ENCODE peak calls at places on chromosomes 12 and 14, in five cellular contexts. V is HepG2, K is adrenal gland, L is K562, H is ovary. J is an unnamed sample.

GRCh38 chr14:28813810-28814209 is 47.2 kb downstream of the FOXG1 start:
- DNase-seq in K (no peak), V (no peak), L (no peak), H (no peak), J (no peak)

GRCh38 chr12:48917857-48918537 is 7.3 kb downstream of the FKBP11 start:
- DNase-seq in L (no peak), V (no peak), H (no peak), K (no peak), J (peak; percentile 69)

GRCh38 chr12:71804505-71804904 is 35.1 kb upstream of the TBC1D15 start:
- DNase-seq in V (no peak), L (peak; percentile 10), H (no peak), K (no peak), J (no peak)

GRCh38 chr14:23435540-23436326 is at the start of gene MYH7:
- DNase-seq in V (peak; percentile 94), H (no peak), K (no peak), L (no peak), J (no peak)

GRCh38 chr12:26791328-26791791 is 41.6 kb downstream of the ITPR2 start:
- DNase-seq in K (no peak), H (no peak), L (no peak), V (no peak), J (peak; percentile 77)

GRCh38 chr14:75525969-75526368 is 3.7 kb downstream of the BATF start:
- DNase-seq in V (no peak), L (no peak), H (no peak), K (no peak), J (no peak)

GRCh38 chr14:74089251-74090020 is 4.7 kb downstream of the LIN52 start:
- DNase-seq in V (no peak), K (no peak), H (no peak), L (no peak), J (peak; percentile 4)

GRCh38 chr12:127145929-127146789 is 1120.8 kb upstream of the TMEM132C start:
- DNase-seq in K (peak; percentile 66), L (peak; percentile 93), H (peak; percentile 90), V (no peak), J (no peak)

GRCh38 chr14:63938198-63939005 is 85.6 kb downstream of the SYNE2 start:
- DNase-seq in L (no peak), H (no peak), K (peak; percentile 49), V (no peak), J (no peak)

GRCh38 chr12:123035841-123036240 is 55.4 kb downstream of the ARL6IP4 start:
- DNase-seq in V (no peak), L (peak; percentile 44), K (peak; percentile 56), H (no peak), J (no peak)

GRCh38 chr14:77037338-77037782 is 8.9 kb upstream of the IRF2BPL start:
- DNase-seq in K (no peak), L (no peak), H (no peak), V (no peak), J (no peak)

GRCh38 chr12:124167141-124167540 is 127.8 kb upstream of the RFLNA start:
- DNase-seq in V (no peak), H (no peak), K (no peak), L (no peak), J (no peak)

GRCh38 chr12:131985145-131985875 is 35.6 kb downstream of the EP400 start:
- DNase-seq in H (no peak), V (no peak), L (no peak), K (no peak), J (peak; percentile 93)

GRCh38 chr12:131986361-131986760 is 36.6 kb downstream of the EP400 start:
- DNase-seq in V (no peak), K (no peak), H (no peak), L (no peak), J (no peak)

GRCh38 chr12:131987552-131987951 is 37.8 kb downstream of the EP400 start:
- DNase-seq in V (no peak), K (no peak), H (no peak), L (no peak), J (no peak)

GRCh38 chr12:131988054-131988796 is 38.5 kb downstream of the EP400 start:
- DNase-seq in H (peak; percentile 50), K (no peak), L (no peak), V (no peak), J (no peak)

DNA sequence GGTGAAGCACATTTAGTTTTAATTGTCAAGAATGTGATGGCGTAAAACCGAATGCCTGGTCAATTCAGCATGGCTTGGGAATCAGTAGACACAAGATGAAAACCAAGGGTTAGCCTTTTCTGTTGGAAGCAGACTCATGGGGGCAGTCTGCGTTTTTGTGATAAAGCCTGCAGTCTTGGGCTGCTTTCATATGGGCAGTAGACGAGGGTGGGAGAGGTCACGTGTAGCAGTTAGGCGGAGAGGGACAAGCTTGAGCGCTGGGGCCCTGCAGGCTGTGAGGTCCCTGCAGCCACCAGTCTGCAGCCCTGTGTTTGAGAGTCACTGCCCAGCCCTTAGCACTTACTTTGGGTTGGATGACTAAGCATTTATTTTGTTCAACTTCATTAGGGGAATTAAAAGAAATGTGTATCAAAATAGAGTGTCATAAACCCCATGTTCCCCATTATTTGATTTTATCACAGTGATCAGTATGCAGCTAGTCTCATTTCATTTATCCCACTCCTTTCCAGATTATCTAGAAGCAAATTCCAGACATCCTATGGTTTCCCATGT is 37.2 kb downstream of the EP400 start:
- DNase-seq in L (peak; percentile 82), K (no peak), V (no peak), H (no peak), J (peak; percentile 39)
- TF ChIP-seq POLR2A in L (no peak), K (no peak), V (no peak), H (no peak), J (no peak)

GRCh38 chr12:57722716-57723629 is 15.6 kb downstream of the AGAP2 start:
- DNase-seq in H (no peak), V (no peak), L (no peak), K (no peak), J (no peak)

GRCh38 chr12:57725851-57726150 is 12.7 kb downstream of the AGAP2 start:
- DNase-seq in V (no peak), H (no peak), K (no peak), L (no peak), J (no peak)

GRCh38 chr12:57723630-57723962 is 14.9 kb downstream of the AGAP2 start:
- DNase-seq in H (no peak), V (no peak), K (no peak), L (no peak), J (no peak)

GRCh38 chr12:57724936-57725740 is 13.4 kb downstream of the AGAP2 start:
- DNase-seq in H (no peak), K (no peak), V (no peak), L (no peak), J (no peak)

DNA sequence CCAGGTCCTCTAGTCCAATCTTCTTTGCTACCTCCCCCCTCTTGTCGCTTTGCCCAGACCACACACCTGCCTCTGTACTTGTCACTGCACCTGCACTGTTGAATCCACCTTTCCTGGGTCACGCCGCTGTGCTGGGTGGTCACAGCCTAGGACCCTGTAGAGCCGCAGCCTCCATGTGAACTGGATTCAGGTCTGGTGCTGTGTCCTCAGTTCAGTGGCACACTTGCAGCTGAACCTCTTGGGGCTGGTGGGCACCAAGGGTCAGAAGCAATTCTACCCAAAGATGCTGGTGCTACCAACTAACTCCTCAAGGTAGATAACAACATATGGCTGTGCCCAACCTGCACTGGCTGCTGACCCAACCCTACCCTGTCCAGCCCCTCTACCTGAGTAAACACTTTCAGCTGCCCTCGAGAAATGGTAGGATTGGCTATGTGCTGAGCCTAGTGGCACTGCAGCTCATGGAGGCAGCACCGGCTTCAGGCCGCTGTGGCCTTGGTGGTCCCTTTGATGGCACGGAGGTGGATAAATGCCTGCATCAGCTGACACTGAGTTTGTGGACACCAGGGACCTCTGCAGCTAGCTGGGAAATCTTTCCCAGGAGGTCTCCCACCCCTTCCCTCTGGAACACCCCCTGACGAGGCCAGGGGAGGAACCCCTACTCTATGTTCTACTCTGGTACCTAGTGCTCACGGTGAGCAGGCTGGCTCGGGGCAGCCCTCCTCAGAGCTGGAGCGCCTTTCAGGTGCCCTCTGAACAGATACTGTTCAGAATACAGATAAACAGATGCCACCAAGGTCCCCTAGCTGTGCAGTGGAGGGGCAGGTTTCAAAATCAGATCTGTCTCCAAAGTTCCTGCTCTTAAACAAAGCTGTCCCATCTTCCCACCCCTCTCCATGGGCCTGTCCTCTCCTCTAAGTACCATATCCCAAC is 14.3 kb downstream of the AGAP2 start:
- DNase-seq in L (no peak), H (no peak), K (no peak), V (no peak), J (no peak)
- TF ChIP-seq POLR2A in L (no peak), H (no peak), K (no peak), V (no peak), J (no peak)

DNA sequence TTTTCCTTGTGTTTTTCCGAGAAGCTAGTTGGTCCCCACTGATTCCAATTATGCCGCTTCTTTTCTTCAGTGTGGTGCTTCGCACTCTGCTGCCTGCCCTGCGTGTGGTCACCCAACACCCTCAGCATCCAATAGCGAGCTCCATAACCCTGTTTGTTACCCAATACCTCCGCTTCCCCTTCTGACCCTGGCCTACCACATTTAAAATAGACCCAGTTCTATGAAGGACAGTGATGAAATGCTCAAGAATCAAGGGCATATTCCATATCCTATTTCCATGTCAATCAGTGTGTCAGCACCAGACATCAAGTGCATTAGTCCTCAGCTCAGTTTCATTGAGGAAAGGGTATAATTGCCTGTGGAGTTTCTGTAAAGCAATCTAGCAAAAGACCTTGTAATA is 9.5 kb downstream of the NDRG2 start:
- DNase-seq in V (no peak), H (no peak), K (no peak), L (no peak), J (peak; percentile 72)
- TF ChIP-seq POLR2A in V (no peak), H (no peak), K (peak; percentile 22), L (no peak), J (no peak)

GRCh38 chr14:65102441-65103149 is at the start of gene MAX:
- DNase-seq in V (peak; percentile 97), L (peak; percentile 95), H (peak; percentile 97), K (peak; percentile 99), J (peak; percentile 99)
- TF ChIP-seq POLR2A in V (peak; percentile 67), L (peak; percentile 63), H (peak; percentile 43), K (peak; percentile 91), J (peak; percentile 73)

DNA sequence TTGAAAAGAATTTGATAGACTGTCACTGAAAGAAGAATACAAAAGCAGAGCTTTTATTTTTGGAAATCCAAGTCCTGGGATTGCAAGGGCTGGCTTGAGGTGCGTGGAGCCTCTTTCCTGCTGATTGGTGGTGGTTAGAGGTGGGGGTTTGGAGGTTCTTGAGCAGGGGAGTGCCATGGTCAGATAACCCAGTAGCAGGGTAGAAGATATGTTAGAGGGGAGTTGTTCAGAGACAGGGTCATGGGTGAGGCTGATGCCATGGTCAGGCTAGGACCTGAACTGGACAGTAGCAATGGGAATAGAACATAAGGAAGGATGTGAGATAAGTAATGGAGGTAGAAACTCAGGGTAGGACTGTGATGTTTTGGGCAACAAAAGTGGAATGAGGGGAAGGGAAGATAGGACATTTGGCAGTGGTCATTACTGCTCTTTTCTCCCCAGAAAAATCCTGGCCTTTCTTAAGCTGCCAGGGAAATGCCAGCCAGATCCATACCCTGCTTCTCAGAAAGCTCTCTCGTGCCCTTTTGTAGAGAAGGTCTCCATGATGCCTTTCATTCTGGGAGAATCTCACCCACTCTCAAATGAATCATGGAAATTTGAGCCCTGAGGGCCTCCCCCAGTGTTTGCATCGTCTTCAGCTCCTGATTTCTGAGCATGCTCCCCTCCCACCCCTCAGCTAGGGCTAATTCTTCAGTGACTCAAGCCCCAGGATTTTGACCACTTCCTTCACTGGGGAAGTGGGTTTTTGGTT is 9.5 kb downstream of the EMP1 start:
- DNase-seq in K (no peak), H (no peak), V (no peak), L (no peak), J (peak; percentile 92)
- TF ChIP-seq POLR2A in K (no peak), H (no peak), V (no peak), L (no peak), J (no peak)

J was measured in NB4.